ENCODE peak calls at places on chromosomes 13 and 19, in seven cellular contexts. U is AG10803; O is activated T-helper 1 cell treated with anti-CD3 and anti-CD28 coated beads, Interleukin-2, amount 50 U/mL, for 16 hours; Y is T-helper 9 cell; G is WTC11; S is stimulated activated CD4-positive, alpha-beta T cell treated with anti-CD3 and anti-CD28 coated beads, TNF-alpha, amount 100 ng/mL, for 48 hours; M is Daoy. T is an unnamed sample.
A peak's percentile ranks its signal among the peaks of the same experiment; 100 is the strongest.

GRCh38 chr19:42281175-42282035 is 12.4 kb downstream of the CIC start:
- DNase-seq in U (peak; percentile 27), O (no peak), Y (no peak), G (no peak), S (no peak), M (peak; percentile 75), T (peak; percentile 77)

GRCh38 chr13:100534147-100534818 is 54.3 kb downstream of the GGACT start:
- DNase-seq in U (no peak), O (no peak), Y (no peak), G (no peak), S (no peak), M (no peak), T (no peak)

GRCh38 chr19:4700573-4700970 is 23.1 kb downstream of the DPP9 start:
- DNase-seq in U (no peak), O (no peak), Y (no peak), G (peak; percentile 31), S (no peak), M (no peak), T (no peak)

GRCh38 chr19:4373601-4374441 is 26.5 kb downstream of the SH3GL1 start:
- DNase-seq in U (peak; percentile 78), O (no peak), Y (no peak), G (no peak), S (no peak), M (no peak), T (no peak)

GRCh38 chr13:73198888-73199497 is 140.2 kb downstream of the KLF5 start:
- DNase-seq in U (peak; percentile 53), O (no peak), Y (no peak), G (no peak), S (no peak), M (no peak), T (no peak)

GRCh38 chr13:101455863-101456262 is 3.4 kb downstream of the ITGBL1 start:
- DNase-seq in U (peak; percentile 94), O (no peak), Y (no peak), G (no peak), S (no peak), M (peak; percentile 65), T (peak; percentile 69)

GRCh38 chr13:114116734-114117133 is 15.7 kb downstream of the RASA3 start:
- DNase-seq in U (no peak), O (no peak), Y (no peak), G (no peak), S (no peak), M (no peak), T (no peak)

GRCh38 chr13:102913924-102914628 is 68.2 kb downstream of the ERCC5 start:
- DNase-seq in U (peak; percentile 51), O (no peak), Y (no peak), G (no peak), S (no peak), M (peak; percentile 15), T (no peak)

GRCh38 chr19:2154587-2155075 is 3.3 kb upstream of the AP3D1 start:
- DNase-seq in U (no peak), O (no peak), Y (no peak), G (no peak), S (no peak), M (peak; percentile 70), T (no peak)

GRCh38 chr19:1364070-1364719 is 19.5 kb upstream of the NDUFS7 start:
- DNase-seq in U (no peak), O (no peak), Y (no peak), G (no peak), S (no peak), M (no peak), T (no peak)

GRCh38 chr13:113465241-113465640 is 12.0 kb upstream of the ADPRHL1 start:
- DNase-seq in U (no peak), O (no peak), Y (no peak), G (no peak), S (no peak), M (no peak), T (no peak)

GRCh38 chr19:19403373-19403901 is 2.0 kb upstream of the GATAD2A start:
- DNase-seq in U (peak; percentile 59), O (no peak), Y (no peak), G (no peak), S (no peak), M (peak; percentile 69), T (peak; percentile 65)

T was measured in H54.